ENCODE peak calls at places on chromosome 17, in ten cellular contexts. I is activated CD8-positive, alpha-beta T cell treated with anti-CD3 and anti-CD28 coated beads for 36 hours; V is adrenal gland; O is skeletal muscle cell; H is iris pigment epithelial cell; X is stimulated activated CD8-positive, alpha-beta memory T cell treated with anti-CD3 and anti-CD28 coated beads, Interleukin-4, amount 100 ng/mL, for 1 hour; R is GDM1; D is SHP77; M is AG09309; K is activated naive CD4-positive, alpha-beta T cell treated with anti-CD3 and anti-CD28 coated beads, Interleukin-2, amount 10 ng/mL, durations not matched to agents 7 days and 5 days. Y is an unnamed sample.

GRCh38 chr17:67998466-67998865 is 2.2 kb upstream of the C17orf58 start:
- DNase-seq in I (no peak), H (no peak), M (no peak), V (no peak), R (no peak), X (no peak), K (no peak), O (no peak), D (no peak), Y (no peak)

GRCh38 chr17:28551421-28552186 is 820 bp downstream of the UNC119 start:
- DNase-seq in X (no peak), D (no peak), R (no peak), O (no peak), K (no peak), H (no peak), V (no peak), I (no peak), M (no peak), Y (peak; percentile 27)

GRCh38 chr17:4261452-4261851 is 2.3 kb downstream of the ANKFY1 start:
- DNase-seq in D (no peak), H (no peak), K (no peak), O (no peak), M (no peak), R (no peak), X (no peak), V (no peak), I (no peak), Y (no peak)

GRCh38 chr17:36977568-36977967 is 28.8 kb downstream of the AATF start:
- DNase-seq in O (no peak), K (no peak), X (no peak), M (no peak), H (no peak), R (no peak), V (no peak), I (no peak), D (no peak), Y (no peak)

GRCh38 chr17:47843391-47843730 is 2.3 kb upstream of the SCRN2 start:
- DNase-seq in V (no peak), K (no peak), H (no peak), D (no peak), X (no peak), M (no peak), I (no peak), R (no peak), O (no peak), Y (no peak)

GRCh38 chr17:43702636-43703035 is 40.9 kb upstream of the MEOX1 start:
- DNase-seq in M (no peak), R (no peak), O (no peak), X (no peak), I (peak; percentile 47), D (peak; percentile 14), V (no peak), H (peak; percentile 36), K (peak; percentile 37), Y (no peak)

GRCh38 chr17:77622627-77623026 is 335.9 kb upstream of the TNRC6C start:
- DNase-seq in X (no peak), H (no peak), D (no peak), K (no peak), V (no peak), M (no peak), O (no peak), R (no peak), I (no peak), Y (no peak)

GRCh38 chr17:5237541-5238016 is 2.9 kb upstream of the SCIMP start:
- DNase-seq in D (peak; percentile 84), X (no peak), M (peak; percentile 17), V (peak; percentile 46), O (peak; percentile 5), H (peak; percentile 59), I (peak; percentile 81), K (peak; percentile 59), R (peak; percentile 42), Y (peak; percentile 49)

GRCh38 chr17:28563475-28563874 is 7.8 kb downstream of the PIGS start:
- DNase-seq in O (no peak), V (no peak), M (no peak), R (no peak), H (peak; percentile 72), K (no peak), D (no peak), I (no peak), X (no peak), Y (peak; percentile 55)

GRCh38 chr17:79558573-79558900 is 52.3 kb downstream of the RBFOX3 start:
- DNase-seq in M (no peak), X (no peak), I (no peak), V (no peak), H (no peak), K (no peak), O (no peak), D (no peak), R (no peak), Y (no peak)

GRCh38 chr17:79279320-79279719 is 204.7 kb downstream of the ENGASE start:
- DNase-seq in D (no peak), O (no peak), V (no peak), I (no peak), M (no peak), K (no peak), X (no peak), R (no peak), H (no peak), Y (no peak)

GRCh38 chr17:81868674-81869220 is 2.4 kb downstream of the ARHGDIA start:
- DNase-seq in M (peak; percentile 66), R (no peak), D (no peak), V (no peak), K (no peak), X (no peak), O (peak; percentile 75), H (peak; percentile 93), I (peak; percentile 38), Y (peak; percentile 80)

GRCh38 chr17:2406903-2407790 is 6.3 kb upstream of the MNT start:
- DNase-seq in H (peak; percentile 93), K (no peak), M (peak; percentile 66), V (peak; percentile 86), I (peak; percentile 55), R (no peak), D (no peak), O (peak; percentile 70), X (no peak), Y (peak; percentile 85)

GRCh38 chr17:31373150-31374082 is 18.1 kb upstream of the RAB11FIP4 start:
- DNase-seq in I (peak; percentile 38), V (no peak), R (peak; percentile 42), D (no peak), K (no peak), H (peak; percentile 73), X (no peak), O (peak; percentile 13), M (peak; percentile 32), Y (peak; percentile 85)

GRCh38 chr17:14069251-14069981 is at the start of gene COX10:
- DNase-seq in K (peak; percentile 90), H (peak; percentile 79), V (peak; percentile 87), D (peak; percentile 92), M (no peak), O (no peak), R (peak; percentile 71), I (peak; percentile 88), X (peak; percentile 54), Y (peak; percentile 71)

GRCh38 chr17:4345569-4345968 is 20.9 kb downstream of the UBE2G1 start:
- DNase-seq in V (no peak), R (no peak), M (no peak), O (no peak), I (no peak), D (no peak), X (no peak), H (no peak), K (no peak), Y (no peak)

GRCh38 chr17:67474081-67474661 is 97.1 kb downstream of the PITPNC1 start:
- DNase-seq in K (no peak), D (no peak), V (no peak), R (no peak), X (no peak), O (peak; percentile 80), H (no peak), I (no peak), M (peak; percentile 91), Y (peak; percentile 97)

GRCh38 chr17:40031706-40032105 is 16.5 kb downstream of the CSF3 start:
- DNase-seq in R (no peak), H (no peak), O (no peak), V (no peak), D (no peak), X (no peak), M (no peak), I (no peak), K (no peak), Y (no peak)

GRCh38 chr17:74307984-74308773 is 17.8 kb upstream of the KIF19 start:
- DNase-seq in D (no peak), X (no peak), R (peak; percentile 79), I (no peak), V (peak; percentile 35), M (no peak), H (no peak), K (no peak), O (no peak), Y (peak; percentile 20)

GRCh38 chr17:42422958-42423712 is at the start of gene CAVIN1:
- DNase-seq in X (no peak), R (peak; percentile 40), H (peak; percentile 97), M (peak; percentile 92), V (peak; percentile 97), I (peak; percentile 34), D (no peak), K (peak; percentile 42), O (peak; percentile 96), Y (peak; percentile 99)

GRCh38 chr17:59001158-59001814 is 105.4 kb downstream of the TRIM37 start:
- DNase-seq in V (peak; percentile 64), H (peak; percentile 75), O (no peak), X (peak; percentile 14), R (peak; percentile 48), M (no peak), D (no peak), K (peak; percentile 86), I (peak; percentile 91), Y (peak; percentile 35)

GRCh38 chr17:17819561-17819995 is 17.2 kb downstream of the SREBF1 start:
- DNase-seq in V (peak; percentile 90), M (no peak), D (peak; percentile 82), K (peak; percentile 52), H (peak; percentile 97), X (no peak), O (peak; percentile 74), R (no peak), I (peak; percentile 97), Y (peak; percentile 81)

Y was measured in fibroblast of the aortic adventitia.